ENCODE peak calls at places on chromosomes 5 and 9, in six cellular contexts. N is neuronal stem cell; A is left lung; P is CD8-positive, alpha-beta memory T cell; L is lower lobe of right lung; S is thoracic aorta. D is an unnamed sample.

GRCh38 chr5:141753971-141754713 is 72.1 kb upstream of the ARAP3 start:
- DNase-seq in N (peak; percentile 75), A (no peak), P (no peak), L (no peak), S (no peak), D (no peak)

GRCh38 chr9:113393281-113393680 is 7.8 kb downstream of the ALAD start:
- DNase-seq in N (no peak), A (no peak), P (no peak), L (no peak), S (no peak), D (no peak)

GRCh38 chr5:73230264-73231244 is 57.6 kb downstream of the TMEM174 start:
- DNase-seq in N (no peak), A (peak; percentile 61), P (no peak), L (no peak), S (no peak), D (no peak)

GRCh38 chr9:110069326-110070248 is 138.4 kb downstream of the C9orf152 start:
- DNase-seq in N (no peak), A (no peak), P (no peak), L (peak; percentile 66), S (no peak), D (no peak)

GRCh38 chr9:93520523-93520922 is 55.9 kb upstream of the PHF2 start:
- DNase-seq in N (no peak), A (no peak), P (no peak), L (no peak), S (no peak), D (no peak)

GRCh38 chr9:109182940-109183798 is 16.1 kb upstream of the FRRS1L start:
- DNase-seq in N (no peak), A (no peak), P (no peak), L (no peak), S (no peak), D (no peak)

GRCh38 chr5:173688708-173689107 is 72.3 kb upstream of the BOD1 start:
- DNase-seq in N (no peak), A (no peak), P (no peak), L (no peak), S (no peak), D (no peak)

GRCh38 chr9:127805620-127806019 is 2.9 kb downstream of the FPGS start:
- DNase-seq in N (no peak), A (no peak), P (peak; percentile 13), L (peak; percentile 52), S (no peak), D (no peak)

GRCh38 chr9:81183763-81184162 is 505.6 kb downstream of the TLE1 start:
- DNase-seq in N (no peak), A (no peak), P (no peak), L (no peak), S (no peak), D (no peak)

GRCh38 chr9:76365028-76365427 is 29.2 kb downstream of the RFK start:
- DNase-seq in N (peak; percentile 17), A (no peak), P (no peak), L (no peak), S (no peak), D (no peak)

GRCh38 chr9:124347968-124348358 is 67.3 kb downstream of the PSMB7 start:
- DNase-seq in N (no peak), A (peak; percentile 23), P (no peak), L (peak; percentile 41), S (no peak), D (no peak)

GRCh38 chr5:112998296-112998695 is 21.7 kb downstream of the DCP2 start:
- DNase-seq in N (no peak), A (no peak), P (no peak), L (no peak), S (no peak), D (no peak)

GRCh38 chr9:6354072-6354686 is 26.0 kb downstream of the TPD52L3 start:
- DNase-seq in N (peak; percentile 17), A (no peak), P (no peak), L (no peak), S (no peak), D (no peak)

GRCh38 chr5:158456756-158457155 is 597.8 kb upstream of the CLINT1 start:
- DNase-seq in N (no peak), A (no peak), P (no peak), L (no peak), S (peak; percentile 31), D (no peak)

GRCh38 chr5:156835905-156836304 is 14.2 kb upstream of the PPP1R2B start:
- DNase-seq in N (no peak), A (no peak), P (no peak), L (no peak), S (no peak), D (no peak)

GRCh38 chr5:179278546-179278945 is 66.7 kb downstream of the ADAMTS2 start:
- DNase-seq in N (no peak), A (peak; percentile 53), P (no peak), L (no peak), S (no peak), D (no peak)

DNA sequence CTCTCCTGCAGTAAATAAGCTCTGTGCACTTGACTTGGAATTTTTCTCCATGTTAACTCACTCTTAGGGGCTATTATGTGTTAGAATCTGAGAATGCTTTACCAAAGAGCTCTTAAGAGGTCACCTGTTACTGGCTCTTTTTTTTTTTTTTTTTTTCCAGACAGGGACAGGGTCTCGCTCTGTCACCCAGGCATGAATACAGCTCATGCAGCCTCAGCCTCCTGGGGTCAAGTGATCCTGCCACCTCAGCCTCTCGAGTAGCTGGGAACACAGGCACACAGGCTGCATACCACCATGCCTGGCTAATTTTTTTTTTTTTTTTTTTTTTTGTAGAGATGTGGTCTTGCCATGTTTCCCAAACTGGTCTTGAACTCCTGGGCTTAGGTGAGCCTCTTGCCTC is 22.1 kb downstream of the HMGXB3 start:
- DNase-seq in N (no peak), A (no peak), P (no peak), L (no peak), S (no peak), D (no peak)
- H3K4me3 ChIP-seq in N (no peak overlapping the region), A (no peak overlapping the region), P (no peak overlapping the region), L (no peak overlapping the region), S (no peak overlapping the region), D (no peak overlapping the region)

DNA sequence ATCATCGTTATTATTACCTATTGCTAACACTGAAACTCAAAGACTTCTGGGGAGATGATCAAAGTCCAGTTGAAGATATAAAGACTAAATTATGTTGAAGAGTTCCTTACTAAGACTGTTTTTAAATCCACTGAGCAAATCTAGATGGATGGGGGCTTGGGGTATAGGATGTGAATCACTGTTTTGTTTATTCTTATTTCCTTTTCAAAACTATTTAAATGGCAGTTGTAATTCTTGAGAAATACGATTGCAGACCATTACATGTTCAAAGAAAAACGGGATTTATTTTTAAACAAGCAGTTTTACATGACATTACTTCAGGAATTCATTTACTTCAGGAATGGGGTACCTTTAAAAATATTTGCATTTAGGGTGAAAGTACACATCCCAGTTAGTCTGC is 4.3 kb downstream of the RASGRF2 start:
- DNase-seq in N (no peak), A (no peak), P (no peak), L (no peak), S (no peak), D (no peak)
- H3K4me3 ChIP-seq in N (no peak overlapping the region), A (no peak overlapping the region), P (no peak overlapping the region), L (no peak overlapping the region), S (no peak overlapping the region), D (no peak overlapping the region)

DNA sequence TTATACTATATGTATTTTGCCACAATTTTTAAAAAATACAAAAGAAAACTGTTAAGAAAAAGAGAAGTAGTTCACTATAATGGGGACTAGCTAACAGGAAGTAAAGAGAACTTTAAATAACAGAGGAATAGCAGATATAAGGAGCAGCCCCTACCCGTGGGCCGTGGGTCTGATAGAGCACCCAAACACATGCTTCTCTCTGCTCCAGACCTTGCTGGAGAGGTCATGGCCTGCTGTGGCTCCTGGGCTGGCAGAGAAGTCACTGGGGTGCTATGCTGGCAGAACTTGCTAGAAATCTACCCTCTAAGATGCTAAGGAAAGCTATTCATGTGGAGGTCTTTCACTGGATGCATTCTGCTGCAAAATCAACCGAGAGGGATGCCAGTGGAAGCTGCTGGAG is 10.0 kb upstream of the TNFAIP8 start:
- DNase-seq in N (no peak), A (no peak), P (no peak), L (no peak), S (no peak), D (no peak)
- H3K4me3 ChIP-seq in N (no peak overlapping the region), A (no peak overlapping the region), P (no peak overlapping the region), L (no peak overlapping the region), S (no peak overlapping the region), D (no peak overlapping the region)

DNA sequence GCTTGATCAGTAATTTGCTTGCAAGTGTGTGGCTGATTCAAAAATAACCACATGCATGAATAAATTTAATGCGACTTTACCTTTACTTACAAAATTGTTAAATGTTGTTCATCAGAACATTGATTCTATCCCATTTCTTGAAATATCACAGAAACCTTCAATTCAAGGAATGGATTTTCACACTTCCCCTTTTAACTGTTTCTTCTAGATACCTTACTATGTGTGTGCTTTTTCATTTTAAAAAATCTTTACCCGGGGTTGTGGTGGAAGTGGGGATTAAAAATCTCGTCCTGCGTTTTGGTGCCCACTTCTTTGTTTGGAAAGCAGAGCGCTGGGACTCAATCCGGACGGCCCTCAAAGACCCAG is 5.8 kb upstream of the MEF2C start:
- DNase-seq in N (no peak), A (no peak), P (no peak), L (no peak), S (no peak), D (no peak)
- H3K4me3 ChIP-seq in N (no peak overlapping the region), A (peak overlapping the region; percentile 41), P (no peak overlapping the region), L (peak overlapping the region; percentile 63), S (peak overlapping the region; percentile 87), D (peak overlapping the region; percentile 63)

D was measured in gastrocnemius medialis.